ENCODE peak calls at places on chromosomes 12 and 14, in seven cellular contexts. A, T, Q, Y, D, O and L are unnamed samples.

GRCh38 chr14:30748343-30748742 is 126.0 kb upstream of the COCH start:
- DNase-seq in A (no peak), T (no peak), Q (no peak), Y (no peak), D (no peak), O (no peak), L (no peak)

GRCh38 chr12:132474237-132474741 is 15.7 kb upstream of the FBRSL1 start:
- DNase-seq in A (peak), T (no peak), Q (no peak), Y (no peak), D (no peak), O (no peak), L (peak)

GRCh38 chr14:87940382-87940781 is 52.6 kb downstream of the GALC start:
- DNase-seq in A (no peak), T (no peak), Q (peak), Y (no peak), D (no peak), O (no peak), L (no peak)

GRCh38 chr14:96626916-96627315 is 124.7 kb downstream of the PAPOLA start:
- DNase-seq in A (no peak), T (no peak), Q (no peak), Y (no peak), D (no peak), O (peak), L (no peak)

GRCh38 chr14:32913725-32914124 is 25.0 kb upstream of the NPAS3 start:
- DNase-seq in A (peak), T (no peak), Q (no peak), Y (no peak), D (peak), O (no peak), L (peak)

GRCh38 chr14:52314521-52315354 is 626 bp downstream of the PTGER2 start:
- DNase-seq in A (peak), T (no peak), Q (no peak), Y (no peak), D (no peak), O (no peak), L (peak)

GRCh38 chr12:131120831-131121271 is 167.1 kb downstream of the ADGRD1 start:
- DNase-seq in A (no peak), T (no peak), Q (no peak), Y (no peak), D (no peak), O (no peak), L (no peak)

GRCh38 chr12:98895086-98895651 is 250.1 kb downstream of the APAF1 start:
- DNase-seq in A (peak), T (no peak), Q (no peak), Y (peak), D (no peak), O (no peak), L (no peak)

GRCh38 chr14:68781161-68782021 is 11.5 kb downstream of the ZFP36L1 start:
- DNase-seq in A (no peak), T (no peak), Q (no peak), Y (no peak), D (no peak), O (peak), L (no peak)

GRCh38 chr12:7229741-7230140 is 40.3 kb downstream of the PEX5 start:
- DNase-seq in A (no peak), T (no peak), Q (no peak), Y (no peak), D (no peak), O (no peak), L (no peak)

GRCh38 chr12:124298685-124299410 is 4.0 kb downstream of the RFLNA start:
- DNase-seq in A (no peak), T (no peak), Q (no peak), Y (no peak), D (no peak), O (no peak), L (no peak)

GRCh38 chr12:15797818-15798217 is 8.6 kb upstream of the EPS8 start:
- DNase-seq in A (no peak), T (no peak), Q (no peak), Y (no peak), D (peak), O (no peak), L (no peak)

GRCh38 chr12:122874081-122874480 is 21.8 kb downstream of the VPS37B start:
- DNase-seq in A (no peak), T (no peak), Q (no peak), Y (no peak), D (no peak), O (no peak), L (no peak)

GRCh38 chr14:36556811-36557433 is 25.5 kb downstream of the NKX2-8 start:
- DNase-seq in A (peak), T (peak), Q (no peak), Y (no peak), D (peak), O (peak), L (peak)

GRCh38 chr12:91381309-91381804 is 198.7 kb upstream of the DCN start:
- DNase-seq in A (peak), T (no peak), Q (peak), Y (peak), D (no peak), O (no peak), L (peak)

GRCh38 chr12:25994901-25995625 is 36.6 kb downstream of the RASSF8 start:
- DNase-seq in A (no peak), T (no peak), Q (no peak), Y (no peak), D (no peak), O (no peak), L (no peak)

GRCh38 chr12:129193263-129193871 is 340.1 kb downstream of the GLT1D1 start:
- DNase-seq in A (peak), T (no peak), Q (no peak), Y (peak), D (no peak), O (peak), L (peak)

GRCh38 chr14:64465856-64466554 is 706 bp downstream of the AKAP5 start:
- DNase-seq in A (peak), T (no peak), Q (no peak), Y (no peak), D (no peak), O (peak), L (peak)

GRCh38 chr12:12506541-12506940 is 56.1 kb downstream of the DUSP16 start:
- DNase-seq in A (no peak), T (no peak), Q (no peak), Y (no peak), D (no peak), O (no peak), L (no peak)

GRCh38 chr14:68637106-68638021 is 155.5 kb downstream of the ZFP36L1 start:
- DNase-seq in A (no peak), T (no peak), Q (no peak), Y (no peak), D (no peak), O (no peak), L (no peak)

GRCh38 chr14:94756310-94756709 is 13.6 kb downstream of the GSC start:
- DNase-seq in A (no peak), T (no peak), Q (no peak), Y (no peak), D (no peak), O (no peak), L (no peak)

GRCh38 chr14:33457021-33457420 is 493.9 kb downstream of the EGLN3 start:
- DNase-seq in A (no peak), T (no peak), Q (no peak), Y (no peak), D (no peak), O (no peak), L (no peak)

GRCh38 chr14:96567289-96567899 is 65.2 kb downstream of the PAPOLA start:
- DNase-seq in A (no peak), T (no peak), Q (no peak), Y (no peak), D (peak), O (peak), L (peak)

GRCh38 chr12:68446896-68447806 is 115.0 kb upstream of the MDM1 start:
- DNase-seq in A (no peak), T (no peak), Q (no peak), Y (no peak), D (no peak), O (no peak), L (no peak)

GRCh38 chr12:131831635-131832041 is 3.4 kb downstream of the MMP17 start:
- DNase-seq in A (no peak), T (no peak), Q (no peak), Y (no peak), D (no peak), O (no peak), L (peak)

GRCh38 chr12:19151298-19151697 is 21.8 kb downstream of the PLEKHA5 start:
- DNase-seq in A (no peak), T (no peak), Q (no peak), Y (no peak), D (no peak), O (no peak), L (no peak)

GRCh38 chr14:77041837-77042557 is 13.5 kb upstream of the IRF2BPL start:
- DNase-seq in A (no peak), T (no peak), Q (no peak), Y (no peak), D (no peak), O (peak), L (peak)

GRCh38 chr12:93273834-93274705 is 103.7 kb upstream of the NUDT4 start:
- DNase-seq in A (no peak), T (no peak), Q (no peak), Y (no peak), D (peak), O (no peak), L (no peak)

GRCh38 chr12:68434391-68435007 is 102.3 kb upstream of the MDM1 start:
- DNase-seq in A (no peak), T (no peak), Q (no peak), Y (no peak), D (no peak), O (no peak), L (no peak)

GRCh38 chr12:124551268-124552144 is 15.9 kb downstream of the NCOR2 start:
- DNase-seq in A (peak), T (no peak), Q (no peak), Y (no peak), D (no peak), O (peak), L (peak)

GRCh38 chr12:111304642-111305071 is 64.2 kb downstream of the PHETA1 start:
- DNase-seq in A (no peak), T (peak), Q (no peak), Y (peak), D (no peak), O (peak), L (peak)

GRCh38 chr12:127729381-127729780 is 537.6 kb upstream of the TMEM132C start:
- DNase-seq in A (no peak), T (no peak), Q (no peak), Y (no peak), D (no peak), O (no peak), L (no peak)

GRCh38 chr12:107488666-107489065 is 196.9 kb upstream of the PWP1 start:
- DNase-seq in A (no peak), T (no peak), Q (no peak), Y (no peak), D (no peak), O (no peak), L (no peak)

DNA sequence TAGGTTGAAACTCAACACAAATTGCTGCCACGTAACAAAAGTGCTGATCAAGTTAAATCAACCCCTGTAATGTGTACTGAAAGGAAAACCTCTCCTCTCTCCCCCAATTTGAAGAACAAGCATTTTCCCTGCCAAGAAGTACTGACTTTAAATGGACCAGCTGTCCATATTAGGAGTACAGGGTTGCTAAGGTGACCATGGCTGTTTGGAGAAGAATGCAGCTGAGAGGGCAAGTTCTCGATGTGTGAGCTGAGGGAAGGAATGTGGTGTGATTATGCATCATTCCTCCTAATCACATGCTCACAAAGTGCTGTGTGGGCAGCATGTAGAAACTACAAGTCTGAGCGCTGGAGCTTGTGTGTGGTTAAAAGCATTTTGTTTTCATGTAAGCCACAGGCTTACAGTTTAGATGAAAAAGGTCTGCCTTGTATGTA is 50.9 kb upstream of the CCT2 start:
- DNase-seq in A (no peak), T (peak), Q (peak), Y (peak), D (peak), O (peak), L (peak)
- TF ChIP-seq JUND in A (peak), T (no peak), Q (no peak), Y (peak), D (no peak), O (no peak), L (no peak)

GRCh38 chr12:6224550-6224949 is 24.4 kb downstream of the CD9 start:
- DNase-seq in A (no peak), T (no peak), Q (no peak), Y (no peak), D (no peak), O (no peak), L (no peak)

GRCh38 chr12:6223545-6223944 is 23.3 kb downstream of the CD9 start:
- DNase-seq in A (no peak), T (no peak), Q (no peak), Y (no peak), D (no peak), O (no peak), L (no peak)

GRCh38 chr12:6221146-6221545 is 20.9 kb downstream of the CD9 start:
- DNase-seq in A (no peak), T (no peak), Q (no peak), Y (no peak), D (no peak), O (no peak), L (no peak)

GRCh38 chr12:6219980-6220379 is 19.8 kb downstream of the CD9 start:
- DNase-seq in A (no peak), T (no peak), Q (no peak), Y (no peak), D (no peak), O (no peak), L (no peak)

DNA sequence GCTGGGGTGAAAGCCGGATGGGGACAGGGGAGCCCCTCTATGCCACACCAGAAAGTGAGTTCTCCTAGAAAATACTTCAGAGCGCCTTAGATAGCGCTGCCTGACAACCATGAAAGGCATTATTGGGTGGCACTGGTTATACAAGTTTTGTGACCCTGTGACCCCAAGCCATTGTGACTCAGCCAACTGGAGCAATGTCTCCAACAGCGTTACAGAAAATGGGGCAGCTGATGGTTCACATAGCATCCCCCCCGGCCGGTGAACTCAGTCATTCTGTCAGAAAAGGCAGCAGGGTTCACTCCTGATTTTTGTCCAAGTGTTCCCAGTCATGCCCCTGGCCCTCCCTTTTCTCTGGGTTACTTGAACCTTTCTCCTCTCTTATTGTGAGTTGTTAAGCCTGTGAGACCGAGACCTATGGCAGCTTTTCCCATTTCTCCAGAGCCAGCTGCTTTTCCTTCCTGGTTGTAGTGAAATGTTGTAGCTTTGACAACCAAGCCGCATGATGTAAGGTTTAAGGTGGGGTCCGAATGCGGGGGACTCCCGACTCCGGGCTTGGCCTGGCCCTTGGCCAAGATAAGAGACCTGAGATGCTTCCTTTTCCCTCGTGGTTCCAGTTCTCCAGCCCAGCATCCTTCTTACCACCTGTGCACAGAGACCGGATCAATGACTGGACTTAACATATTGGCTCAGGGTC is 22.0 kb downstream of the CD9 start:
- DNase-seq in A (no peak), T (no peak), Q (no peak), Y (no peak), D (peak), O (no peak), L (no peak)
- TF ChIP-seq JUND in A (no peak), T (peak), Q (no peak), Y (no peak), D (no peak), O (no peak), L (no peak)

GRCh38 chr14:101815994-101816393 is 54.5 kb downstream of the PPP2R5C start:
- DNase-seq in A (no peak), T (no peak), Q (no peak), Y (no peak), D (no peak), O (no peak), L (no peak)

GRCh38 chr14:101813171-101813759 is 51.8 kb downstream of the PPP2R5C start:
- DNase-seq in A (no peak), T (no peak), Q (no peak), Y (no peak), D (no peak), O (no peak), L (no peak)

GRCh38 chr14:101817511-101818001 is 56.0 kb downstream of the PPP2R5C start:
- DNase-seq in A (no peak), T (no peak), Q (no peak), Y (no peak), D (no peak), O (peak), L (no peak)

GRCh38 chr14:101813833-101814232 is 52.3 kb downstream of the PPP2R5C start:
- DNase-seq in A (no peak), T (no peak), Q (no peak), Y (no peak), D (no peak), O (no peak), L (no peak)

GRCh38 chr14:101814869-101815268 is 53.4 kb downstream of the PPP2R5C start:
- DNase-seq in A (no peak), T (no peak), Q (no peak), Y (no peak), D (no peak), O (no peak), L (no peak)
- TF ChIP-seq JUND in A (no peak), T (no peak), Q (no peak), Y (no peak), D (no peak), O (no peak), L (no peak)

GRCh38 chr14:49888293-49888692 is 4.6 kb upstream of the ARF6 start:
- DNase-seq in A (no peak), T (no peak), Q (no peak), Y (no peak), D (no peak), O (no peak), L (no peak)

GRCh38 chr14:49892636-49893308 is at the start of gene ARF6:
- DNase-seq in A (peak), T (peak), Q (peak), Y (peak), D (peak), O (peak), L (peak)

GRCh38 chr14:49893309-49894213 is 679 bp downstream of the ARF6 start:
- DNase-seq in A (peak), T (no peak), Q (no peak), Y (no peak), D (no peak), O (peak), L (peak)

GRCh38 chr14:49895480-49895879 is 2.6 kb downstream of the ARF6 start:
- DNase-seq in A (no peak), T (no peak), Q (no peak), Y (no peak), D (no peak), O (no peak), L (no peak)

GRCh38 chr14:49892301-49892635 is 614 bp upstream of the ARF6 start:
- DNase-seq in A (peak), T (no peak), Q (peak), Y (no peak), D (peak), O (peak), L (peak)
- TF ChIP-seq JUND in A (no peak), T (no peak), Q (no peak), Y (no peak), D (no peak), O (no peak), L (no peak)

GRCh38 chr14:22412936-22413411 is 176.1 kb downstream of the DAD1 start:
- DNase-seq in A (no peak), T (no peak), Q (no peak), Y (no peak), D (no peak), O (no peak), L (no peak)
- TF ChIP-seq JUND in A (no peak), T (no peak), Q (no peak), Y (no peak), D (no peak), O (no peak), L (no peak)

DNA sequence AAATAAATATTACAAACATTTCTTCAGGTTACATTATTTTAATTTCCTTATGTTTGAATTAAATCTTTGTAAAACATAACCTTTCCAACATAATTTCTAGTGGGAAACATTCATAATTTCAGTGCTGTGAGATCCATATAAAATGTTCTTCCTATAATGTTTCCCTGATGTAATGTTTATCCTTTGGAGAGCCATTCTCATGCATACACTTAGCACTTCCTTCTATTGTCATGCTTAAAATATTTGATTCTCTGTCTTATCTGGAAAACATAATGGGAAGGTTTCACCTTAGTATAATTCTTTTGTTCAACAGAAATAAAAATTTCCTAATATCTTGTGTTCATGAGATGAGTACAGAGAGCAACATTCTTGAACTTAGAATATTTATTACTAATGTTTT is 472.5 kb downstream of the ADAMTS20 start:
- DNase-seq in A (no peak), T (no peak), Q (no peak), Y (no peak), D (no peak), O (no peak), L (no peak)
- TF ChIP-seq JUND in A (no peak), T (no peak), Q (no peak), Y (no peak), D (no peak), O (no peak), L (no peak)

GRCh38 chr12:50642755-50643154 is 121.1 kb upstream of the ATF1 start:
- DNase-seq in A (no peak), T (no peak), Q (no peak), Y (no peak), D (no peak), O (no peak), L (no peak)
- TF ChIP-seq JUND in A (no peak), T (no peak), Q (no peak), Y (no peak), D (no peak), O (no peak), L (no peak)

GRCh38 chr12:116324684-116325664 is 47.5 kb upstream of the MED13L start:
- DNase-seq in A (no peak), T (no peak), Q (no peak), Y (no peak), D (no peak), O (no peak), L (no peak)
- TF ChIP-seq JUND in A (no peak), T (no peak), Q (no peak), Y (no peak), D (no peak), O (no peak), L (no peak)

DNA sequence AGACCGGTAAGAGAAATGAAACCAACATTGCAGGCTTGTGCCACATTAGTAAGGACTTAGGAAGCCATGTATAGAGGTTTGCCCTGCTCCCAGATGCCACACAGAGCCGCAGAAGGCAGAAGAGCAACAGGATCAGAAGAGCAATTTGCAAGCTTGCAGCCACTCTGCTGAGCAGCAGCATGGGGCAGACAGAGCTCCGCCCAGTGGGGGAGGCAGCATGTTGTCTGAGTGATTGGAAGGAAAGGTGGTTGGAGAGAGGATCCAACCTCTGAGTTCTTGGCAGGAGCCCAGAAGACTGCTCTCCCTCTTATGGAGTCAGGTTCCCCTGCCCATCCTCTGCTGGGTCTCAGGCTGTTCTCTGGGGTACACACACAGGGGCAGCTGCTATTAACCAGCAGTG is 2.3 kb upstream of the KRT6A start:
- DNase-seq in A (no peak), T (peak), Q (no peak), Y (no peak), D (no peak), O (peak), L (peak)
- TF ChIP-seq JUND in A (no peak), T (no peak), Q (no peak), Y (no peak), D (no peak), O (no peak), L (no peak)